ENCODE peak calls at places on chromosomes 4 and X, in nine cellular contexts. One of them, this sample, is unnamed.
A peak's percentile ranks its signal among the peaks of the same experiment; 100 is the strongest.

GRCh38 chrX:18151157-18151556 is 69.5 kb downstream of the BEND2 start:
- DNase-seq in nephron progenitor cell: no peak
- DNase-seq in cardiac fibroblast: no peak
- DNase-seq in coronary artery: no peak
- DNase-seq in mucosa of descending colon: no peak
- DNase-seq in heart right ventricle: no peak
- DNase-seq in Calu3: no peak
- DNase-seq in kidney epithelial cell: no peak
- DNase-seq in HFF-Myc: no peak
- DNase-seq in this sample: no peak

GRCh38 chr4:154014401-154015105 is 225.7 kb upstream of the SFRP2 start:
- DNase-seq in cardiac fibroblast: peak; percentile 28
- DNase-seq in heart right ventricle: no peak
- DNase-seq in HFF-Myc: no peak
- DNase-seq in Calu3: no peak
- DNase-seq in coronary artery: no peak
- DNase-seq in nephron progenitor cell: no peak
- DNase-seq in mucosa of descending colon: no peak
- DNase-seq in kidney epithelial cell: no peak
- DNase-seq in this sample: no peak

GRCh38 chrX:95076449-95076848 is 1402.4 kb downstream of the FAM133A start:
- DNase-seq in coronary artery: no peak
- DNase-seq in cardiac fibroblast: peak; percentile 49
- DNase-seq in Calu3: no peak
- DNase-seq in nephron progenitor cell: peak; percentile 7
- DNase-seq in kidney epithelial cell: no peak
- DNase-seq in HFF-Myc: no peak
- DNase-seq in heart right ventricle: no peak
- DNase-seq in mucosa of descending colon: no peak
- DNase-seq in this sample: no peak

GRCh38 chr4:858831-859451 is 33.0 kb upstream of the CPLX1 start:
- DNase-seq in kidney epithelial cell: no peak
- DNase-seq in nephron progenitor cell: no peak
- DNase-seq in HFF-Myc: no peak
- DNase-seq in cardiac fibroblast: no peak
- DNase-seq in coronary artery: no peak
- DNase-seq in mucosa of descending colon: no peak
- DNase-seq in Calu3: no peak
- DNase-seq in heart right ventricle: no peak
- DNase-seq in this sample: no peak

GRCh38 chrX:43551590-43551989 is 104.5 kb upstream of the MAOA start:
- DNase-seq in mucosa of descending colon: no peak
- DNase-seq in HFF-Myc: no peak
- DNase-seq in heart right ventricle: peak; percentile 4
- DNase-seq in nephron progenitor cell: peak; percentile 3
- DNase-seq in kidney epithelial cell: no peak
- DNase-seq in cardiac fibroblast: no peak
- DNase-seq in Calu3: no peak
- DNase-seq in coronary artery: no peak
- DNase-seq in this sample: no peak

GRCh38 chr4:111697176-111697962 is 447.9 kb upstream of the FAM241A start:
- DNase-seq in kidney epithelial cell: no peak
- DNase-seq in mucosa of descending colon: no peak
- DNase-seq in Calu3: no peak
- DNase-seq in cardiac fibroblast: no peak
- DNase-seq in nephron progenitor cell: no peak
- DNase-seq in HFF-Myc: no peak
- DNase-seq in heart right ventricle: no peak
- DNase-seq in coronary artery: no peak
- DNase-seq in this sample: no peak

GRCh38 chr4:66569228-66569627 is 898.9 kb upstream of the EPHA5 start:
- DNase-seq in cardiac fibroblast: no peak
- DNase-seq in nephron progenitor cell: no peak
- DNase-seq in mucosa of descending colon: no peak
- DNase-seq in Calu3: no peak
- DNase-seq in heart right ventricle: no peak
- DNase-seq in coronary artery: no peak
- DNase-seq in kidney epithelial cell: no peak
- DNase-seq in HFF-Myc: no peak
- DNase-seq in this sample: no peak

GRCh38 chr4:42654606-42655005 is 2.3 kb downstream of the ATP8A1 start:
- DNase-seq in Calu3: peak; percentile 6
- DNase-seq in kidney epithelial cell: peak; percentile 75
- DNase-seq in coronary artery: no peak
- DNase-seq in nephron progenitor cell: no peak
- DNase-seq in heart right ventricle: no peak
- DNase-seq in cardiac fibroblast: peak; percentile 52
- DNase-seq in mucosa of descending colon: no peak
- DNase-seq in HFF-Myc: no peak
- DNase-seq in this sample: no peak

GRCh38 chr4:42390622-42391355 is 6.5 kb upstream of the SHISA3 start:
- DNase-seq in mucosa of descending colon: no peak
- DNase-seq in Calu3: no peak
- DNase-seq in kidney epithelial cell: no peak
- DNase-seq in nephron progenitor cell: no peak
- DNase-seq in cardiac fibroblast: no peak
- DNase-seq in coronary artery: no peak
- DNase-seq in HFF-Myc: no peak
- DNase-seq in heart right ventricle: no peak
- DNase-seq in this sample: no peak

GRCh38 chrX:40474205-40474626 is 106.6 kb upstream of the ATP6AP2 start:
- DNase-seq in kidney epithelial cell: peak; percentile 50
- DNase-seq in cardiac fibroblast: peak; percentile 12
- DNase-seq in mucosa of descending colon: no peak
- DNase-seq in Calu3: peak; percentile 40
- DNase-seq in coronary artery: no peak
- DNase-seq in heart right ventricle: peak; percentile 3
- DNase-seq in HFF-Myc: no peak
- DNase-seq in nephron progenitor cell: peak; percentile 46
- DNase-seq in this sample: peak; percentile 16

GRCh38 chrX:458631-459061 is 71.9 kb upstream of the PPP2R3B start:
- DNase-seq in mucosa of descending colon: no peak
- DNase-seq in nephron progenitor cell: no peak
- DNase-seq in cardiac fibroblast: no peak
- DNase-seq in coronary artery: no peak
- DNase-seq in HFF-Myc: no peak
- DNase-seq in Calu3: no peak
- DNase-seq in heart right ventricle: no peak
- DNase-seq in kidney epithelial cell: no peak
- DNase-seq in this sample: no peak

GRCh38 chr4:65287071-65287470 is 383.2 kb downstream of the EPHA5 start:
- DNase-seq in kidney epithelial cell: no peak
- DNase-seq in nephron progenitor cell: no peak
- DNase-seq in HFF-Myc: no peak
- DNase-seq in heart right ventricle: no peak
- DNase-seq in mucosa of descending colon: no peak
- DNase-seq in coronary artery: no peak
- DNase-seq in Calu3: no peak
- DNase-seq in cardiac fibroblast: no peak
- DNase-seq in this sample: no peak

GRCh38 chr4:114180481-114180880 is 201.0 kb upstream of the ARSJ start:
- DNase-seq in nephron progenitor cell: peak; percentile 31
- DNase-seq in HFF-Myc: peak; percentile 59
- DNase-seq in kidney epithelial cell: peak; percentile 48
- DNase-seq in Calu3: peak; percentile 59
- DNase-seq in coronary artery: no peak
- DNase-seq in cardiac fibroblast: peak; percentile 90
- DNase-seq in mucosa of descending colon: peak; percentile 60
- DNase-seq in heart right ventricle: peak; percentile 6
- DNase-seq in this sample: peak; percentile 69

DNA sequence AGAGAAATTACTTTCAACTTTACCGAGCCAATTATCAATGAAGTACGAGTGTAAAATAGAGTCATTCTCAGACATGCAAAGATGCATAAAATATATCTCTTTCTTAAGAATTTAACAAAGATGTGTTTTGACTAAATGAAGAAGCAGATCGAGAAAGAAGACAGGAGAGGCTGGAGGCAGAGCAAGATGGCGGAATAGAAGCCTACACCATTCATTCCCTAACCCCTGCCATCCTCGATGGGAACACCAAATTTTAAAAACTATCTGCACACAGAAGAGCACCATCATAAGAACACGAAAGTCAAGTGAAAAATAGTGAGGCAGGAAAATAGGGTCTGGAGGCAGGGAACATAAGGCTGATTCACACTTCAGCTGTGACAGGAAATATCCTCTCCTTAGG is 35.0 kb downstream of the CCDC158 start:
- DNase-seq in Calu3: no peak
- DNase-seq in coronary artery: no peak
- DNase-seq in nephron progenitor cell: no peak
- DNase-seq in heart right ventricle: no peak
- DNase-seq in mucosa of descending colon: no peak
- DNase-seq in HFF-Myc: no peak
- DNase-seq in kidney epithelial cell: no peak
- DNase-seq in cardiac fibroblast: no peak
- DNase-seq in this sample: no peak
- TF ChIP-seq CTCF in Calu3: no peak
- TF ChIP-seq CTCF in coronary artery: no peak
- TF ChIP-seq CTCF in nephron progenitor cell: no peak
- TF ChIP-seq CTCF in heart right ventricle: no peak
- TF ChIP-seq CTCF in mucosa of descending colon: no peak
- TF ChIP-seq CTCF in HFF-Myc: no peak
- TF ChIP-seq CTCF in kidney epithelial cell: no peak
- TF ChIP-seq CTCF in cardiac fibroblast: no peak
- TF ChIP-seq CTCF in this sample: no peak

DNA sequence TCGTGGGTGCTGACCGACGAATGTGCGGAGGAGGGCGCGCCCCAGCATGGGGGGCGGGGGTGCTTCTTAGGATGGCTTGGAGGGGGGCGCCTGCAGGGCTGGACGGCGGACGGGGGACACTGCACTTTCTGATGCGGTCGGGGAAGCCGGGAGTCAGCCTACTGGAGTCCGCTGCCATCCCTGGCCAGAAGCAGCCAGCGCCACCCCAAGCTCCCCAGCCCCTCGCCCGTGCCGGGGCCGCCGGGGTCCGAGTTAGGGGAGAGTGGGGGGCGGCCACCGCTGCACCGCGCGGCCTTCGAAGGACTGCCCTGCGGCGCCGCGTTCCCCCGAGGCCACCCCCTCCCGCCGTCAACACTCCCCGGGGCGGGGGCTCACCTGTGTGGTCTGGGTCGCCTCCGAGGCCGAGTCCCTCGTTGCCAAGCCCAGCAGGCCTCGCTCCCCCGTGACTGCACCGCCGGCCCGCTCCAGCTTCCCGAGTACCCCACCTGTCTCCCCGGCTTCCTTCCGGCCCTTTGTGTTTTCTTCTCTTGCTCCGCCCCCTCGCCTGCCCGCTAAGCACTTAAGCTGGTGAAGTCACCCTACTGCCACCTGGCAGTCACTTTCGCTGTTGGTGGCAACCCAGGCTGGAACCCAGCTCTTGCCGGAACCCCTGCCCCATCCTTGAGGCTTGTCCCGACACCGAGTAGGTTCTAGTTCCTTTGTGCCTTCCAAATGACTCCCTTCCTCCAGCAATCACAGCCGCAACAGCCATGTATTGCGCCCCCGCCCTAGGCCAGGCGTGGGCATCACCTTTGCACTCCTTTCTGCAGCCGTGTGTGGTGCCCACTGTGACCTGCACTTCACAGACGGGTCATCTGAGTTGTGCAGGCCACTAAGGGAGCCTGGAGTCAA is at the start of gene OCIAD2:
- DNase-seq in kidney epithelial cell: peak; percentile 39
- DNase-seq in HFF-Myc: no peak
- DNase-seq in coronary artery: no peak
- DNase-seq in cardiac fibroblast: peak; percentile 26
- DNase-seq in mucosa of descending colon: peak; percentile 90
- DNase-seq in nephron progenitor cell: peak; percentile 57
- DNase-seq in Calu3: peak; percentile 80
- DNase-seq in heart right ventricle: peak; percentile 63
- DNase-seq in this sample: no peak
- TF ChIP-seq CTCF in kidney epithelial cell: no peak
- TF ChIP-seq CTCF in HFF-Myc: no peak
- TF ChIP-seq CTCF in coronary artery: no peak
- TF ChIP-seq CTCF in cardiac fibroblast: no peak
- TF ChIP-seq CTCF in mucosa of descending colon: no peak
- TF ChIP-seq CTCF in nephron progenitor cell: no peak
- TF ChIP-seq CTCF in Calu3: no peak
- TF ChIP-seq CTCF in heart right ventricle: peak; percentile 41
- TF ChIP-seq CTCF in this sample: no peak

GRCh38 chr4:186666750-186667149 is 56.9 kb downstream of the FAT1 start:
- DNase-seq in Calu3: no peak
- DNase-seq in kidney epithelial cell: no peak
- DNase-seq in mucosa of descending colon: no peak
- DNase-seq in coronary artery: no peak
- DNase-seq in heart right ventricle: no peak
- DNase-seq in nephron progenitor cell: no peak
- DNase-seq in cardiac fibroblast: no peak
- DNase-seq in HFF-Myc: no peak
- DNase-seq in this sample: no peak

GRCh38 chr4:186669735-186670134 is 53.9 kb downstream of the FAT1 start:
- DNase-seq in HFF-Myc: no peak
- DNase-seq in nephron progenitor cell: no peak
- DNase-seq in heart right ventricle: no peak
- DNase-seq in Calu3: no peak
- DNase-seq in mucosa of descending colon: no peak
- DNase-seq in coronary artery: no peak
- DNase-seq in kidney epithelial cell: no peak
- DNase-seq in cardiac fibroblast: no peak
- DNase-seq in this sample: no peak

GRCh38 chr4:186666252-186666651 is 57.4 kb downstream of the FAT1 start:
- DNase-seq in coronary artery: no peak
- DNase-seq in cardiac fibroblast: peak; percentile 13
- DNase-seq in HFF-Myc: no peak
- DNase-seq in Calu3: no peak
- DNase-seq in mucosa of descending colon: no peak
- DNase-seq in heart right ventricle: no peak
- DNase-seq in kidney epithelial cell: peak; percentile 47
- DNase-seq in nephron progenitor cell: no peak
- DNase-seq in this sample: no peak

GRCh38 chr4:186669159-186669720 is 54.4 kb downstream of the FAT1 start:
- DNase-seq in heart right ventricle: no peak
- DNase-seq in mucosa of descending colon: no peak
- DNase-seq in nephron progenitor cell: no peak
- DNase-seq in HFF-Myc: peak; percentile 52
- DNase-seq in cardiac fibroblast: peak; percentile 83
- DNase-seq in Calu3: no peak
- DNase-seq in kidney epithelial cell: no peak
- DNase-seq in coronary artery: no peak
- DNase-seq in this sample: peak; percentile 72
- TF ChIP-seq CTCF in heart right ventricle: peak; percentile 69
- TF ChIP-seq CTCF in mucosa of descending colon: no peak
- TF ChIP-seq CTCF in nephron progenitor cell: peak; percentile 15
- TF ChIP-seq CTCF in HFF-Myc: peak; percentile 12
- TF ChIP-seq CTCF in cardiac fibroblast: peak; percentile 39
- TF ChIP-seq CTCF in Calu3: peak; percentile 30
- TF ChIP-seq CTCF in kidney epithelial cell: peak; percentile 12
- TF ChIP-seq CTCF in coronary artery: peak; percentile 13
- TF ChIP-seq CTCF in this sample: peak; percentile 29

GRCh38 chr4:131381055-131381454 is 1768.0 kb upstream of the PCDH10 start:
- DNase-seq in Calu3: no peak
- DNase-seq in mucosa of descending colon: no peak
- DNase-seq in HFF-Myc: no peak
- DNase-seq in nephron progenitor cell: no peak
- DNase-seq in kidney epithelial cell: no peak
- DNase-seq in heart right ventricle: no peak
- DNase-seq in cardiac fibroblast: no peak
- DNase-seq in coronary artery: no peak
- DNase-seq in this sample: no peak

GRCh38 chr4:131388277-131388676 is 1760.8 kb upstream of the PCDH10 start:
- DNase-seq in nephron progenitor cell: no peak
- DNase-seq in kidney epithelial cell: no peak
- DNase-seq in HFF-Myc: no peak
- DNase-seq in coronary artery: no peak
- DNase-seq in Calu3: no peak
- DNase-seq in cardiac fibroblast: no peak
- DNase-seq in heart right ventricle: no peak
- DNase-seq in mucosa of descending colon: no peak
- DNase-seq in this sample: no peak

GRCh38 chr4:131382839-131383238 is 1766.3 kb upstream of the PCDH10 start:
- DNase-seq in cardiac fibroblast: no peak
- DNase-seq in Calu3: no peak
- DNase-seq in kidney epithelial cell: no peak
- DNase-seq in HFF-Myc: no peak
- DNase-seq in heart right ventricle: no peak
- DNase-seq in coronary artery: no peak
- DNase-seq in mucosa of descending colon: no peak
- DNase-seq in nephron progenitor cell: no peak
- DNase-seq in this sample: no peak
- TF ChIP-seq CTCF in cardiac fibroblast: no peak
- TF ChIP-seq CTCF in Calu3: no peak
- TF ChIP-seq CTCF in kidney epithelial cell: no peak
- TF ChIP-seq CTCF in HFF-Myc: no peak
- TF ChIP-seq CTCF in heart right ventricle: no peak
- TF ChIP-seq CTCF in coronary artery: no peak
- TF ChIP-seq CTCF in mucosa of descending colon: no peak
- TF ChIP-seq CTCF in nephron progenitor cell: no peak
- TF ChIP-seq CTCF in this sample: no peak

This sample was measured in astrocyte of the cerebellum.